ENCODE peak calls at places on chromosomes 11 and 22, in eight cellular contexts. One of them, this sample, is unnamed.

GRCh38 chr22:36113121-36113520 is 47.4 kb downstream of the APOL3 start:
- DNase-seq in psoas muscle: no peak
- DNase-seq in PC-3: no peak
- DNase-seq in fibroblast of lung: no peak
- DNase-seq in IMR-90: no peak
- DNase-seq in A549: no peak
- DNase-seq in astrocyte: no peak
- DNase-seq in tibial artery: no peak
- DNase-seq in this sample: no peak

GRCh38 chr11:32259641-32260081 is 168.8 kb downstream of the RCN1 start:
- DNase-seq in PC-3: peak
- DNase-seq in psoas muscle: no peak
- DNase-seq in tibial artery: no peak
- DNase-seq in A549: no peak
- DNase-seq in astrocyte: peak
- DNase-seq in fibroblast of lung: peak
- DNase-seq in IMR-90: peak
- DNase-seq in this sample: no peak

GRCh38 chr22:40922484-40923303 is 28.5 kb upstream of the RBX1 start:
- DNase-seq in IMR-90: peak
- DNase-seq in fibroblast of lung: peak
- DNase-seq in tibial artery: no peak
- DNase-seq in A549: peak
- DNase-seq in PC-3: peak
- DNase-seq in astrocyte: peak
- DNase-seq in psoas muscle: no peak
- DNase-seq in this sample: no peak

GRCh38 chr11:68934666-68935065 is 31.0 kb downstream of the IGHMBP2 start:
- DNase-seq in psoas muscle: no peak
- DNase-seq in IMR-90: no peak
- DNase-seq in astrocyte: no peak
- DNase-seq in fibroblast of lung: no peak
- DNase-seq in PC-3: no peak
- DNase-seq in tibial artery: no peak
- DNase-seq in A549: no peak
- DNase-seq in this sample: no peak

GRCh38 chr11:1738380-1738779 is 12.0 kb downstream of the IFITM10 start:
- DNase-seq in A549: no peak
- DNase-seq in IMR-90: no peak
- DNase-seq in astrocyte: no peak
- DNase-seq in tibial artery: peak
- DNase-seq in fibroblast of lung: no peak
- DNase-seq in psoas muscle: no peak
- DNase-seq in PC-3: no peak
- DNase-seq in this sample: no peak

GRCh38 chr11:15453211-15453715 is 338.5 kb downstream of the INSC start:
- DNase-seq in fibroblast of lung: no peak
- DNase-seq in IMR-90: no peak
- DNase-seq in tibial artery: no peak
- DNase-seq in astrocyte: no peak
- DNase-seq in A549: no peak
- DNase-seq in psoas muscle: no peak
- DNase-seq in PC-3: no peak
- DNase-seq in this sample: no peak

GRCh38 chr11:113730887-113731726 is 25.0 kb upstream of the TMPRSS5 start:
- DNase-seq in astrocyte: peak
- DNase-seq in psoas muscle: peak
- DNase-seq in A549: peak
- DNase-seq in fibroblast of lung: peak
- DNase-seq in IMR-90: peak
- DNase-seq in PC-3: peak
- DNase-seq in tibial artery: no peak
- DNase-seq in this sample: no peak

GRCh38 chr11:11993814-11994213 is 14.6 kb downstream of the DKK3 start:
- DNase-seq in IMR-90: peak
- DNase-seq in PC-3: peak
- DNase-seq in tibial artery: no peak
- DNase-seq in astrocyte: peak
- DNase-seq in psoas muscle: no peak
- DNase-seq in fibroblast of lung: peak
- DNase-seq in A549: peak
- DNase-seq in this sample: no peak

GRCh38 chr11:75502138-75502537 is 23.6 kb downstream of the GDPD5 start:
- DNase-seq in IMR-90: no peak
- DNase-seq in A549: no peak
- DNase-seq in PC-3: no peak
- DNase-seq in psoas muscle: no peak
- DNase-seq in fibroblast of lung: no peak
- DNase-seq in tibial artery: no peak
- DNase-seq in astrocyte: no peak
- DNase-seq in this sample: no peak

GRCh38 chr11:16126361-16126760 is 230.0 kb downstream of the SOX6 start:
- DNase-seq in astrocyte: peak
- DNase-seq in fibroblast of lung: peak
- DNase-seq in psoas muscle: no peak
- DNase-seq in PC-3: no peak
- DNase-seq in IMR-90: peak
- DNase-seq in tibial artery: no peak
- DNase-seq in A549: no peak
- DNase-seq in this sample: no peak

GRCh38 chr22:25692392-25692791 is 49.6 kb upstream of the MYO18B start:
- DNase-seq in tibial artery: no peak
- DNase-seq in psoas muscle: no peak
- DNase-seq in fibroblast of lung: no peak
- DNase-seq in IMR-90: no peak
- DNase-seq in A549: no peak
- DNase-seq in astrocyte: no peak
- DNase-seq in PC-3: no peak
- DNase-seq in this sample: no peak

GRCh38 chr22:19969141-19969928 is 27.7 kb upstream of the TXNRD2 start:
- DNase-seq in PC-3: no peak
- DNase-seq in fibroblast of lung: no peak
- DNase-seq in A549: no peak
- DNase-seq in astrocyte: no peak
- DNase-seq in IMR-90: no peak
- DNase-seq in tibial artery: no peak
- DNase-seq in psoas muscle: no peak
- DNase-seq in this sample: peak

GRCh38 chr22:22427542-22428065 is 80.9 kb downstream of the ZNF280B start:
- DNase-seq in fibroblast of lung: no peak
- DNase-seq in PC-3: no peak
- DNase-seq in A549: no peak
- DNase-seq in psoas muscle: no peak
- DNase-seq in IMR-90: no peak
- DNase-seq in tibial artery: no peak
- DNase-seq in astrocyte: no peak
- DNase-seq in this sample: no peak

GRCh38 chr11:12288212-12288933 is 89.0 kb upstream of the PARVA start:
- DNase-seq in astrocyte: peak
- DNase-seq in psoas muscle: peak
- DNase-seq in fibroblast of lung: peak
- DNase-seq in PC-3: peak
- DNase-seq in A549: peak
- DNase-seq in IMR-90: peak
- DNase-seq in tibial artery: peak
- DNase-seq in this sample: no peak

GRCh38 chr11:111634981-111635705 is 32.9 kb downstream of the SIK2 start:
- DNase-seq in fibroblast of lung: peak
- DNase-seq in astrocyte: peak
- DNase-seq in PC-3: peak
- DNase-seq in IMR-90: peak
- DNase-seq in A549: no peak
- DNase-seq in tibial artery: no peak
- DNase-seq in psoas muscle: no peak
- DNase-seq in this sample: no peak

GRCh38 chr11:81345609-81346008 is 1388.1 kb downstream of the FAM181B start:
- DNase-seq in A549: no peak
- DNase-seq in PC-3: no peak
- DNase-seq in astrocyte: no peak
- DNase-seq in psoas muscle: no peak
- DNase-seq in tibial artery: no peak
- DNase-seq in fibroblast of lung: no peak
- DNase-seq in IMR-90: no peak
- DNase-seq in this sample: no peak

DNA sequence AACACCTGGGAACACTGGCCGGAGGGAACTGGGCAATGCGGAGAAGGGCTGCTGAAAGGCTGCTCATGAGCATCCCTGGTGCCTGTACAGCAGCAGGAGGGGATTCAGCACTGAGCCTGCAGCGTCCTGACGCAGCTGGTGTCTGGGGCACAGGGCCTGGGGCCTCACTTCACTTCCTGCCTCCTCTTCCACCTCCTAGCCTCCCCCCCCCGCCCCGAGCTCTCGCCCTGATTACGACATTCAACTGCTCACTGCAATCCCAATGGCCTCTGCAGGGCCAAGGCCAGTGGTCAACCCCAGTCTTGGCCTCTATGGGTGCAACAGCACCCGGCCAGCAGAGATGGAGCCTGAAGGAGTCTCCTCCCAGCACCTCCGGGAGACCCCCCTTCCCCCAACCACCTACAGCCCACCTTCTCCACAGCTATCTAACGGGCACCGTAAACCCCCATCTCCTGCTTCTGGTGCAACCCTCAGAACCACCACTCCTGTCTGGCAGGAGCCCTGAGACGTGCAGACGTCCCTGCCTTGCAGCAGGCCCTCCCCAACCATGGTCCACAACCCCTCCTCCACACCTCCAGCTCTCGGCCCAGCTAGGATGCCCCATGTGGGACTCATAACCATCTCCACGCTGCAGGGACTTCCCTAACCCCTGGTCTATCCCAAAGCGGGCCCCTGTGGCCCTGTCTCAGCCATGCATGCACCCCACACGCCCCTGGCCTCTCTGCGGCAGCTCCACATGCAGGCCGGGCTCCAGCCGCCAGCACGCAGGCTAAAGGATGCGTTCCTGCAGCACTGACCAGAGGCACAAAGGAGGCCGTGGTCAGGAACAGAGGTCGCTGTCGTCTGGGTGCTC is 38.2 kb downstream of the BRD1 start:
- DNase-seq in tibial artery: no peak
- DNase-seq in A549: no peak
- DNase-seq in fibroblast of lung: no peak
- DNase-seq in IMR-90: peak
- DNase-seq in astrocyte: no peak
- DNase-seq in PC-3: no peak
- DNase-seq in psoas muscle: peak
- DNase-seq in this sample: peak
- H3K4me3 ChIP-seq in tibial artery: no peak
- H3K4me3 ChIP-seq in A549: no peak
- H3K4me3 ChIP-seq in fibroblast of lung: no peak
- H3K4me3 ChIP-seq in IMR-90: no peak
- H3K4me3 ChIP-seq in astrocyte: no peak
- H3K4me3 ChIP-seq in PC-3: no peak
- H3K4me3 ChIP-seq in psoas muscle: peak
- H3K4me3 ChIP-seq in this sample: no peak

GRCh38 chr22:45726081-45726480 is 54.4 kb downstream of the ATXN10 start:
- DNase-seq in A549: no peak
- DNase-seq in IMR-90: no peak
- DNase-seq in fibroblast of lung: no peak
- DNase-seq in psoas muscle: no peak
- DNase-seq in PC-3: no peak
- DNase-seq in astrocyte: no peak
- DNase-seq in tibial artery: no peak
- DNase-seq in this sample: no peak

GRCh38 chr22:45735273-45735672 is 63.6 kb downstream of the ATXN10 start:
- DNase-seq in fibroblast of lung: no peak
- DNase-seq in psoas muscle: no peak
- DNase-seq in tibial artery: no peak
- DNase-seq in IMR-90: no peak
- DNase-seq in A549: no peak
- DNase-seq in astrocyte: no peak
- DNase-seq in PC-3: no peak
- DNase-seq in this sample: no peak

GRCh38 chr22:45731041-45731797 is 59.6 kb downstream of the ATXN10 start:
- DNase-seq in tibial artery: no peak
- DNase-seq in fibroblast of lung: peak
- DNase-seq in PC-3: peak
- DNase-seq in A549: peak
- DNase-seq in IMR-90: peak
- DNase-seq in astrocyte: peak
- DNase-seq in psoas muscle: no peak
- DNase-seq in this sample: no peak

GRCh38 chr22:45731798-45732495 is 60.3 kb downstream of the ATXN10 start:
- DNase-seq in A549: peak
- DNase-seq in fibroblast of lung: peak
- DNase-seq in tibial artery: no peak
- DNase-seq in IMR-90: peak
- DNase-seq in astrocyte: peak
- DNase-seq in PC-3: peak
- DNase-seq in psoas muscle: peak
- DNase-seq in this sample: no peak
- TF ChIP-seq CTCF in A549: peak
- TF ChIP-seq CTCF in fibroblast of lung: peak
- TF ChIP-seq CTCF in tibial artery: no peak
- TF ChIP-seq CTCF in IMR-90: peak
- TF ChIP-seq CTCF in astrocyte: peak
- TF ChIP-seq CTCF in PC-3: peak
- TF ChIP-seq CTCF in psoas muscle: no peak
- TF ChIP-seq CTCF in this sample: peak

DNA sequence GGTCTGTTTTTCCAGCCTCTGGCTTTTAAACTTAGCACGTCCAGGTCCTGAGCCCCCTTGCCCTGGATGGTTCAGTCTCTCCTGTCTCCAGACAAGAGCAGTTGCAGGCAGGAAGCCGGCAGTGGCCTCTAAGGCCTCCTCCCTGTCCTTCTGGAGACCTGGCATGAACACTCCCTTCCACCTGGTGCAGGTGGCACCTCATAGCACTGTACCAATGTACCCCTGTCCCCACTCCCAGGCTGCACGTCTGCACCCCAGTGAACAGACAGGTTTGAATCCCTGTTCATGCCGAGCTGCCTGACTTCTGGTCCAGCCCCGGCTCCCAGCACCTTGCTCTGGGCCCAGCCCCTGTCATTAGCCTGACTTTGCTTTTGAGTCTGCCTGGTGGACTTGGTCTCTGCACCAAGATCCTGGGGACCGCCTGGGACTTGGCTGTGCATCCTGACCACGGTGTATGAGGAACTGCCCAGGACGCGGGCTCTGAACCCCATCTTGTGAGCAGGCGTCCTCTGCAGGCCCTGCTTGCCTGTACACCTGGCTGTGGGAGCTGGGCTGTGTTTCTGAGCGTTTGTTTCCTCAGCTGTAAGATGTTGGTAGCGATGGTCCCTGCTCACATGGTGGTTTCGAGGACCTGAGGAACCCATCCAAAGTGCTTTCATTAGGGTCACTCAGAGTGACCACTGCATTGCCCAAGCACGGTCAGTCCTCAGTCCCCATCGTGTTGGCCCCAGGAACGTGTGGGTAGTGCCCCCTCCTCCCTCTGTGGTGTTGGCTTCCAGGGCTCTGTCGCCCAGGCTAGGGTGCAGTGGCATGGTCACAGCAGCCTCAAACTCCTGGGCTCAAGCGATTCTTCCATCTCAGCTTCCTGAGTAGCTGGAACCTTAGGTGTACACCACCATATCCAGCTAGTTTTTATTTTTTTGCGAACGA is 75.0 kb upstream of the SHANK2 start:
- DNase-seq in PC-3: no peak
- DNase-seq in fibroblast of lung: no peak
- DNase-seq in astrocyte: no peak
- DNase-seq in IMR-90: no peak
- DNase-seq in tibial artery: peak
- DNase-seq in A549: no peak
- DNase-seq in psoas muscle: no peak
- DNase-seq in this sample: peak
- H3K27ac ChIP-seq in PC-3: no peak
- H3K27ac ChIP-seq in fibroblast of lung: no peak
- H3K27ac ChIP-seq in astrocyte: no peak
- H3K27ac ChIP-seq in IMR-90: no peak
- H3K27ac ChIP-seq in tibial artery: no peak
- H3K27ac ChIP-seq in A549: no peak
- H3K27ac ChIP-seq in psoas muscle: no peak
- H3K27ac ChIP-seq in this sample: no peak

GRCh38 chr11:100753562-100753961 is 66.5 kb downstream of the ARHGAP42 start:
- DNase-seq in IMR-90: no peak
- DNase-seq in tibial artery: no peak
- DNase-seq in fibroblast of lung: no peak
- DNase-seq in PC-3: no peak
- DNase-seq in A549: no peak
- DNase-seq in psoas muscle: no peak
- DNase-seq in astrocyte: no peak
- DNase-seq in this sample: no peak
- H3K4me3 ChIP-seq in IMR-90: no peak
- H3K4me3 ChIP-seq in tibial artery: no peak
- H3K4me3 ChIP-seq in fibroblast of lung: no peak
- H3K4me3 ChIP-seq in PC-3: no peak
- H3K4me3 ChIP-seq in A549: no peak
- H3K4me3 ChIP-seq in psoas muscle: no peak
- H3K4me3 ChIP-seq in astrocyte: no peak
- H3K4me3 ChIP-seq in this sample: no peak